ENCODE peak calls at places on chromosomes 1 and 21, in six cellular contexts. D is HepG2, E is A549, I is ovary, A is GM12878, G is tibial nerve. L is an unnamed sample.
A peak's percentile ranks its signal among the peaks of the same experiment; 100 is the strongest.

GRCh38 chr1:111099289-111099688 is 40.6 kb downstream of the DRAM2 start:
- DNase-seq in D (peak; percentile 37), E (no peak), I (no peak), A (no peak), G (no peak), L (peak; percentile 46)

GRCh38 chr1:153610334-153611023 is 2.5 kb downstream of the S100A16 start:
- DNase-seq in D (no peak), E (no peak), I (no peak), A (no peak), G (no peak), L (no peak)

GRCh38 chr1:117365350-117366280 is 1.6 kb upstream of the MAN1A2 start:
- DNase-seq in D (no peak), E (no peak), I (peak; percentile 34), A (no peak), G (no peak), L (no peak)

GRCh38 chr1:171480035-171480434 is 5.3 kb upstream of the PRRC2C start:
- DNase-seq in D (no peak), E (no peak), I (no peak), A (no peak), G (no peak), L (no peak)

GRCh38 chr21:39182484-39183271 is 573 bp downstream of the PSMG1 start:
- DNase-seq in D (no peak), E (no peak), I (no peak), A (no peak), G (no peak), L (no peak)

GRCh38 chr1:64515427-64515826 is 45.5 kb downstream of the CACHD1 start:
- DNase-seq in D (no peak), E (no peak), I (peak; percentile 71), A (no peak), G (peak; percentile 29), L (peak; percentile 56)

GRCh38 chr1:72284084-72284397 is 1.7 kb upstream of the NEGR1 start:
- DNase-seq in D (no peak), E (no peak), I (no peak), A (no peak), G (no peak), L (no peak)

GRCh38 chr1:210072129-210072528 is 134.1 kb downstream of the SYT14 start:
- DNase-seq in D (no peak), E (no peak), I (no peak), A (no peak), G (no peak), L (no peak)

GRCh38 chr1:159646687-159647086 is 59.1 kb downstream of the APCS start:
- DNase-seq in D (no peak), E (no peak), I (no peak), A (no peak), G (no peak), L (no peak)

GRCh38 chr21:16976132-16976666 is 536.6 kb upstream of the CXADR start:
- DNase-seq in D (no peak), E (no peak), I (no peak), A (no peak), G (no peak), L (no peak)

GRCh38 chr1:12140676-12141532 is 25.9 kb upstream of the TNFRSF1B start:
- DNase-seq in D (no peak), E (no peak), I (no peak), A (no peak), G (no peak), L (no peak)

GRCh38 chr1:178593526-178593925 is 80.6 kb downstream of the TEX35 start:
- DNase-seq in D (no peak), E (no peak), I (no peak), A (no peak), G (no peak), L (no peak)

GRCh38 chr1:1013922-1014617 is 773 bp downstream of the ISG15 start:
- DNase-seq in D (no peak), E (no peak), I (no peak), A (no peak), G (no peak), L (peak; percentile 38)

GRCh38 chr1:64471218-64471719 is 1.3 kb downstream of the CACHD1 start:
- DNase-seq in D (no peak), E (no peak), I (peak; percentile 70), A (no peak), G (no peak), L (peak; percentile 43)

GRCh38 chr1:183590225-183591191 is at the start of gene NCF2:
- DNase-seq in D (no peak), E (no peak), I (no peak), A (peak; percentile 96), G (no peak), L (peak; percentile 31)

GRCh38 chr1:156119503-156120209 is 5.1 kb downstream of the LMNA start:
- DNase-seq in D (no peak), E (no peak), I (peak; percentile 40), A (no peak), G (no peak), L (no peak)

GRCh38 chr1:143720087-143721023 is 251.4 kb downstream of the FAM72C start:
- DNase-seq in D (no peak), E (peak; percentile 35), I (no peak), A (no peak), G (no peak), L (no peak)

GRCh38 chr1:237677979-237678378 is 212.7 kb downstream of the ZP4 start:
- DNase-seq in D (no peak), E (no peak), I (no peak), A (no peak), G (no peak), L (no peak)

GRCh38 chr1:2801535-2802291 is at the start of gene TTC34:
- DNase-seq in D (peak; percentile 16), E (peak; percentile 63), I (peak; percentile 14), A (no peak), G (no peak), L (peak; percentile 33)

GRCh38 chr1:10948463-10948775 is 64.0 kb upstream of the TARDBP start:
- DNase-seq in D (no peak), E (no peak), I (no peak), A (no peak), G (no peak), L (no peak)

GRCh38 chr1:8170059-8170835 is 144.1 kb upstream of the ERRFI1 start:
- DNase-seq in D (peak; percentile 80), E (no peak), I (peak; percentile 44), A (no peak), G (no peak), L (no peak)

GRCh38 chr1:1929639-1930545 is 10.8 kb upstream of the TMEM52 start:
- DNase-seq in D (no peak), E (no peak), I (no peak), A (no peak), G (no peak), L (no peak)

GRCh38 chr1:89529196-89529595 is 4.6 kb downstream of the LRRC8B start:
- DNase-seq in D (no peak), E (no peak), I (no peak), A (no peak), G (no peak), L (no peak)

GRCh38 chr1:89525169-89525855 is 683 bp downstream of the LRRC8B start:
- DNase-seq in D (peak; percentile 17), E (peak; percentile 41), I (peak; percentile 42), A (peak; percentile 35), G (peak; percentile 18), L (no peak)

GRCh38 chr1:89527750-89528381 is 3.2 kb downstream of the LRRC8B start:
- DNase-seq in D (no peak), E (no peak), I (no peak), A (no peak), G (no peak), L (no peak)

GRCh38 chr1:89528382-89528780 is 3.8 kb downstream of the LRRC8B start:
- DNase-seq in D (no peak), E (no peak), I (no peak), A (no peak), G (no peak), L (no peak)

GRCh38 chr1:89527256-89527655 is 2.6 kb downstream of the LRRC8B start:
- DNase-seq in D (no peak), E (no peak), I (no peak), A (no peak), G (no peak), L (no peak)
- H3K4me3 ChIP-seq in D (no peak overlapping the region), E (no peak overlapping the region), I (no peak overlapping the region), A (peak overlapping the region; percentile 47), G (no peak overlapping the region), L (no peak overlapping the region)

DNA sequence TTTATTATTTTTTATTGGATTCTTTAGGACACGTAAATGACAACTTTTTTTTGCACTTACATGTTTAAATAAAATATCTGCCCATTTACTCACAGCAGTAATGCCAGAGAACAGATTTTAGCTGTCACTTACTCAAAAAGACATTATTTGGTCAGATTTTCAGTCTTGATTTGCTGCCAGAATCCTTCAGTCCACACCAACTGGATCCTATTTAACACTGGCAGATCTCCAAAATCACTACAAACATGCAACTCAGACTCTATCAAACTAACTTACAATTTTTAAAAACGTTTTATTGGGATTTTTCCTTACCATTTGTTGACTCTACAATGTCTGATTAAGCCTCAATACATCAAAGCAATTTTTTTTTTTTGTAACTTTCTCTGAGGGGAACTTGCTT is 11.1 kb downstream of the ATP6V1G3 start:
- DNase-seq in D (no peak), E (no peak), I (no peak), A (no peak), G (no peak), L (no peak)
- TF ChIP-seq EP300 in D (no peak), E (no peak), I (no peak), A (no peak), G (no peak), L (no peak)

DNA sequence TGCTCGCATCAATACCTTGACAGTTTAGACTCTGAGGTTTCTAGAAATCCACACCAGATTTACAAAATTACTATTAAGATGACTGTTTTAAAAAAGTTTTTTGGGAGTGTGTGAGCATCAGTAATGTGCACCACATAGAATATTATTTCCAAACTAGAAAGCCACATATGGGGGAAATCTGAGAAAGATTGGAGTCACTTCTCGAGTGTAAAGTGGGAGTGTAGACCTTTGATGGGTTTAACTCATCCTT is 757 bp downstream of the RIMKLA start:
- DNase-seq in D (no peak), E (no peak), I (no peak), A (no peak), G (no peak), L (no peak)
- H3K4me3 ChIP-seq in D (peak overlapping the region; percentile 78), E (peak overlapping the region; percentile 59), I (peak overlapping the region; percentile 40), A (peak overlapping the region; percentile 72), G (no peak overlapping the region), L (peak overlapping the region; percentile 70)

GRCh38 chr1:17212487-17213121 is 7.7 kb downstream of the PADI1 start:
- DNase-seq in D (no peak), E (no peak), I (no peak), A (no peak), G (no peak), L (peak; percentile 33)
- TF ChIP-seq EP300 in D (no peak), E (no peak), I (no peak), A (no peak), G (no peak), L (no peak)